ENCODE peak calls at places on chromosomes 4 and X, in ten cellular contexts. K is activated CD8-positive, alpha-beta T cell treated with anti-CD3 and anti-CD28 coated beads for 36 hours; C is foreskin fibroblast; L is Calu3; W is bronchial epithelial cell; X is omental fat pad; F is fibroblast of pulmonary artery; I is heart right ventricle; N is foreskin keratinocyte; B is progenitor cell of endocrine pancreas. M is an unnamed sample.

GRCh38 chrX:16212024-16212423 is 44.7 kb downstream of the MAGEB17 start:
- DNase-seq in L (peak), X (no peak), B (no peak), F (peak), W (peak), C (no peak), N (peak), I (no peak), K (no peak), M (no peak)

GRCh38 chrX:8960809-8961413 is 73.0 kb downstream of the FAM9B start:
- DNase-seq in X (no peak), N (no peak), I (no peak), C (peak), B (no peak), L (no peak), F (no peak), K (no peak), W (no peak), M (no peak)

GRCh38 chrX:77788050-77788449 is 2.0 kb upstream of the ATRX start:
- DNase-seq in I (no peak), F (no peak), C (peak), L (peak), X (no peak), K (peak), B (no peak), N (no peak), W (peak), M (no peak)

GRCh38 chr4:124931050-124931449 is 218.5 kb upstream of the ANKRD50 start:
- DNase-seq in K (no peak), C (peak), N (no peak), F (no peak), B (no peak), I (no peak), W (no peak), X (no peak), L (no peak), M (no peak)

GRCh38 chrX:24242649-24243556 is 71.0 kb downstream of the SUPT20HL2 start:
- DNase-seq in X (no peak), F (peak), W (no peak), N (no peak), B (no peak), I (peak), K (no peak), L (no peak), C (peak), M (peak)

GRCh38 chr4:99219479-99219878 is 433 bp upstream of the ADH6 start:
- DNase-seq in I (no peak), C (no peak), B (no peak), K (no peak), X (no peak), L (no peak), F (no peak), N (no peak), W (peak), M (no peak)

GRCh38 chr4:156838761-156839160 is 132.8 kb downstream of the PDGFC start:
- DNase-seq in N (peak), C (no peak), K (no peak), X (no peak), B (no peak), F (peak), I (no peak), W (no peak), L (no peak), M (no peak)

GRCh38 chrX:32749075-32749474 is 462.3 kb downstream of the DMD start:
- DNase-seq in B (no peak), L (no peak), W (peak), K (no peak), I (no peak), X (no peak), N (peak), F (peak), C (no peak), M (no peak)

GRCh38 chr4:3025881-3026280 is 48.5 kb downstream of the HTT-AS start:
- DNase-seq in K (no peak), F (no peak), N (no peak), X (no peak), I (no peak), B (no peak), W (no peak), L (no peak), C (no peak), M (no peak)

GRCh38 chrX:72460715-72461114 is 111.9 kb downstream of the HDAC8 start:
- DNase-seq in I (no peak), L (no peak), N (no peak), W (no peak), K (no peak), F (no peak), X (no peak), C (no peak), B (no peak), M (no peak)

GRCh38 chr4:138184881-138185280 is 57.3 kb downstream of the SLC7A11 start:
- DNase-seq in C (no peak), X (no peak), B (no peak), F (no peak), K (no peak), L (no peak), N (no peak), I (no peak), W (no peak), M (no peak)

GRCh38 chr4:2942532-2943363 is 20.5 kb downstream of the NOP14 start:
- DNase-seq in L (no peak), W (peak), F (no peak), I (no peak), N (no peak), K (peak), C (no peak), X (no peak), B (no peak), M (no peak)

GRCh38 chrX:121581885-121582284 is 534.5 kb downstream of the GLUD2 start:
- DNase-seq in F (no peak), C (no peak), X (no peak), N (no peak), K (no peak), L (no peak), W (peak), I (no peak), B (no peak), M (no peak)

GRCh38 chr4:121995790-121996537 is 44.1 kb upstream of the TRPC3 start:
- DNase-seq in B (no peak), K (no peak), W (peak), N (no peak), C (no peak), F (no peak), X (no peak), L (no peak), I (no peak), M (no peak)

GRCh38 chr4:25297528-25298242 is 14.9 kb upstream of the ZCCHC4 start:
- DNase-seq in B (no peak), L (no peak), C (no peak), N (no peak), I (no peak), X (no peak), W (no peak), K (no peak), F (no peak), M (no peak)

GRCh38 chr4:15893967-15894366 is 44.6 kb downstream of the FGFBP1 start:
- DNase-seq in I (no peak), F (peak), C (peak), N (peak), L (peak), X (no peak), W (peak), K (no peak), B (no peak), M (no peak)

GRCh38 chr4:113901994-113902787 is 77.3 kb downstream of the ARSJ start:
- DNase-seq in N (no peak), W (peak), X (no peak), F (no peak), L (peak), B (peak), K (peak), I (no peak), C (no peak), M (no peak)

GRCh38 chr4:30912098-30912719 is 192.0 kb downstream of the PCDH7 start:
- DNase-seq in C (no peak), N (no peak), W (peak), I (no peak), X (no peak), F (peak), L (no peak), K (no peak), B (no peak), M (no peak)

GRCh38 chrX:41475166-41475565 is 28.0 kb downstream of the NYX start:
- DNase-seq in X (no peak), N (no peak), F (no peak), C (no peak), I (no peak), B (no peak), L (no peak), K (no peak), W (no peak), M (no peak)

GRCh38 chr4:184782731-184783472 is 42.9 kb downstream of the ACSL1 start:
- DNase-seq in L (no peak), C (no peak), X (no peak), N (no peak), I (no peak), F (no peak), B (no peak), W (no peak), K (no peak), M (no peak)

GRCh38 chrX:77556276-77556675 is 109.1 kb downstream of the FGF16 start:
- DNase-seq in C (no peak), K (no peak), N (no peak), I (no peak), B (no peak), F (no peak), L (no peak), X (no peak), W (no peak), M (no peak)

GRCh38 chr4:10998826-10999225 is 314.3 kb upstream of the CLNK start:
- DNase-seq in N (no peak), L (no peak), K (no peak), X (no peak), B (no peak), F (peak), I (no peak), C (peak), W (no peak), M (no peak)

GRCh38 chrX:1462596-1463251 is 10.0 kb upstream of the ASMTL start:
- DNase-seq in B (no peak), C (peak), X (no peak), I (no peak), W (peak), K (peak), L (no peak), F (peak), N (peak), M (no peak)

GRCh38 chr4:126404549-126404948 is 1089.8 kb downstream of the FAT4 start:
- DNase-seq in I (no peak), K (no peak), F (peak), C (peak), X (no peak), W (peak), B (no peak), L (no peak), N (peak), M (no peak)

GRCh38 chrX:120378570-120378969 is 16.7 kb downstream of the ATP1B4 start:
- DNase-seq in L (no peak), C (no peak), I (no peak), W (no peak), F (no peak), X (no peak), K (no peak), B (no peak), N (no peak), M (no peak)

GRCh38 chrX:120377179-120377578 is 15.3 kb downstream of the ATP1B4 start:
- DNase-seq in I (no peak), L (no peak), C (no peak), N (no peak), F (no peak), X (no peak), B (no peak), K (no peak), W (no peak), M (no peak)

DNA sequence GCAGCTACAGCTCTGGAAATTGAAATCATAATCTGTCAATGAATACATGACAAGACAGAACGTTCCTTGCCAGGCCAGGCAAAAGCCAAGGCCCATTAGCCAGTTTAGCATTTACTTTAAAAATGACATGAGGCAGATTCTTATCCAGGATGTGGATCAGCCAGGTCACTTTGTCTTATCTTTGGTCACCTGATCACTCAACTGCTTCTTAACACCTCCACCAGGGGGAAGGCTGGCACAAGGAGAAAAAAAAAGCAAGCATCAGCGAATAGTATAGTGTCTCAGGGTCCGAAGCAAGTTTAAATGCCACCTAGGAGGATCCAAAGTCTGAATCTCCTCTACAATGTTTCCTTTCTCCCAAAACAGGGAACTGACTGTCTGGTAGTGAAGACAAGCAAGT is 18.8 kb downstream of the ATP1B4 start:
- DNase-seq in B (no peak), N (peak), X (no peak), F (peak), K (peak), L (peak), C (no peak), I (no peak), W (peak), M (peak)
- TF ChIP-seq CTCF in B (peak), N (peak), X (no peak), F (peak), K (peak), L (peak), C (peak), I (no peak), W (peak), M (no peak)

GRCh38 chr4:165351359-165352130 is 24.1 kb downstream of the MSMO1 start:
- DNase-seq in B (no peak), L (no peak), C (no peak), W (no peak), I (no peak), N (no peak), F (no peak), X (no peak), K (peak), M (no peak)
- TF ChIP-seq CTCF in B (no peak), L (no peak), C (no peak), W (no peak), I (no peak), N (no peak), F (no peak), X (no peak), K (no peak), M (peak)

GRCh38 chr4:160595646-160596045 is 1492.8 kb downstream of the RAPGEF2 start:
- DNase-seq in X (no peak), W (no peak), F (no peak), B (no peak), K (no peak), N (no peak), C (no peak), L (no peak), I (no peak), M (no peak)
- TF ChIP-seq CTCF in X (no peak), W (no peak), F (no peak), B (no peak), K (no peak), N (no peak), C (no peak), L (no peak), I (no peak), M (no peak)

DNA sequence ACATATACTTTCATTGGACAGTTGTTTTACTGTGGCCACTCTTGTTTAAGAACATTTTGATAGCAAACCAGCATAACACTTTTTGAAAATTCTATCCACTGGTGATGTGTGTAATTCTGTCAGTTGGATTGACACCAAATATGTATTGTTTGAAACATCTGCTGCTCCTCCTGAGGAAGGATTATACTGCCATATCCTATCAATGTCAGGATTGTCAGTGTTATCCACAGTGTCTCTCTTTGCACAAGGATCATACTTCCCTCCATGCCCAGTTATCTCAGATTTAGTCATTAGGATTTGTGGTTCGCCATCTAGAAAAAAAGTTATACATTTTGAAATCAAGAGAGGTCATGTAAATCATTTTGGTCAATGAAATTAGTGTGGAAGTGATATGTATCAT is 1859.6 kb downstream of the C4orf33 start:
- DNase-seq in W (no peak), N (no peak), X (no peak), F (no peak), C (no peak), I (no peak), K (no peak), B (no peak), L (no peak), M (no peak)
- TF ChIP-seq CTCF in W (no peak), N (no peak), X (no peak), F (no peak), C (no peak), I (no peak), K (no peak), B (no peak), L (no peak), M (no peak)

GRCh38 chrX:70336767-70337166 is 46.9 kb downstream of the KIF4A start:
- DNase-seq in C (no peak), W (no peak), X (no peak), B (no peak), L (no peak), K (peak), F (no peak), I (no peak), N (no peak), M (no peak)

GRCh38 chrX:70338290-70338689 is 48.4 kb downstream of the KIF4A start:
- DNase-seq in F (no peak), L (no peak), N (no peak), K (no peak), X (no peak), B (no peak), W (no peak), C (no peak), I (no peak), M (no peak)

GRCh38 chrX:70331161-70331560 is 41.3 kb downstream of the KIF4A start:
- DNase-seq in K (no peak), L (no peak), X (no peak), N (no peak), F (peak), W (no peak), I (no peak), B (no peak), C (no peak), M (no peak)

GRCh38 chrX:70332600-70332999 is 42.7 kb downstream of the KIF4A start:
- DNase-seq in F (no peak), K (no peak), I (no peak), W (no peak), N (no peak), X (no peak), L (no peak), B (no peak), C (no peak), M (no peak)
- TF ChIP-seq CTCF in F (peak), K (no peak), I (no peak), W (peak), N (peak), X (no peak), L (no peak), B (peak), C (no peak), M (no peak)

M was measured in GM20000.